ENCODE peak calls at places on chromosomes 6 and 20, in five cellular contexts. E is SHP77; T is amniotic epithelial cell; C is central memory CD4-positive, alpha-beta T cell; G is HL-60. O is an unnamed sample.

GRCh38 chr6:166786704-166787293 is 159.7 kb upstream of the RPS6KA2 start:
- DNase-seq in T (peak), G (peak), C (peak), E (peak), O (peak)

GRCh38 chr20:59645316-59645715 is 41.0 kb downstream of the PHACTR3 start:
- DNase-seq in C (no peak), T (no peak), E (peak), G (no peak), O (no peak)

GRCh38 chr20:47610247-47610944 is 108.7 kb downstream of the NCOA3 start:
- DNase-seq in C (peak), T (peak), G (peak), E (no peak), O (no peak)

GRCh38 chr20:46230811-46231282 is 77.5 kb downstream of the CDH22 start:
- DNase-seq in E (no peak), T (peak), G (no peak), C (no peak), O (no peak)

GRCh38 chr20:47929368-47930115 is 144.3 kb upstream of the SULF2 start:
- DNase-seq in E (no peak), C (no peak), G (no peak), T (peak), O (no peak)

GRCh38 chr20:46559685-46560440 is 9.4 kb upstream of the OCSTAMP start:
- DNase-seq in E (no peak), T (no peak), C (no peak), G (no peak), O (no peak)

GRCh38 chr20:2745060-2745910 is 52.7 kb downstream of the EBF4 start:
- DNase-seq in C (no peak), T (no peak), G (no peak), E (no peak), O (no peak)

GRCh38 chr6:21003780-21004541 is 469.7 kb downstream of the CDKAL1 start:
- DNase-seq in E (peak), G (no peak), C (no peak), T (peak), O (no peak)

GRCh38 chr20:16575390-16576140 is 2.3 kb upstream of the KIF16B start:
- DNase-seq in E (no peak), G (no peak), T (peak), C (no peak), O (no peak)

GRCh38 chr20:58145506-58146080 is 82.9 kb downstream of the ANKRD60 start:
- DNase-seq in E (no peak), C (no peak), T (no peak), G (no peak), O (no peak)

GRCh38 chr20:56628015-56628872 is 862 bp upstream of the TFAP2C start:
- DNase-seq in E (no peak), T (no peak), C (no peak), G (no peak), O (no peak)

GRCh38 chr20:3392756-3393155 is 14.7 kb downstream of the DNAAF9 start:
- DNase-seq in G (no peak), C (no peak), T (peak), E (no peak), O (no peak)

GRCh38 chr20:8156603-8157079 is 24.6 kb downstream of the PLCB1 start:
- DNase-seq in E (peak), C (peak), G (no peak), T (peak), O (no peak)

GRCh38 chr6:149190228-149190831 is 127.2 kb upstream of the TAB2 start:
- DNase-seq in G (peak), T (peak), E (peak), C (peak), O (no peak)

GRCh38 chr6:47485491-47486135 is 8.0 kb downstream of the CD2AP start:
- DNase-seq in C (no peak), G (no peak), T (no peak), E (no peak), O (no peak)

GRCh38 chr20:17650301-17650761 is 31.7 kb downstream of the RRBP1 start:
- DNase-seq in E (no peak), T (no peak), C (no peak), G (peak), O (no peak)

GRCh38 chr6:76708641-76709331 is 636.3 kb upstream of the IMPG1 start:
- DNase-seq in T (no peak), C (no peak), E (no peak), G (no peak), O (no peak)

GRCh38 chr6:113616875-113617274 is 240.3 kb upstream of the MARCKS start:
- DNase-seq in E (no peak), G (no peak), T (no peak), C (no peak), O (no peak)

GRCh38 chr6:45830441-45831139 is 185.1 kb downstream of the CLIC5 start:
- DNase-seq in T (peak), E (no peak), G (peak), C (no peak), O (no peak)

GRCh38 chr20:16007164-16007563 is 566.1 kb downstream of the KIF16B start:
- DNase-seq in T (no peak), G (no peak), C (no peak), E (no peak), O (no peak)

GRCh38 chr6:142387997-142388815 is 86.4 kb downstream of the ADGRG6 start:
- DNase-seq in G (no peak), T (peak), E (peak), C (no peak), O (peak)

GRCh38 chr20:17589161-17589834 is 19.4 kb downstream of the DSTN start:
- DNase-seq in C (no peak), T (no peak), E (no peak), G (no peak), O (no peak)

GRCh38 chr6:104623052-104623690 is 236.5 kb downstream of the HACE1 start:
- DNase-seq in C (no peak), G (no peak), E (peak), T (no peak), O (no peak)

GRCh38 chr6:110557226-110557625 is 80.8 kb upstream of the SLC22A16 start:
- DNase-seq in G (no peak), E (no peak), T (no peak), C (no peak), O (peak)

GRCh38 chr6:113813207-113813606 is 43.9 kb upstream of the MARCKS start:
- DNase-seq in E (no peak), G (no peak), T (peak), C (no peak), O (no peak)

GRCh38 chr6:53103993-53104675 is 38.9 kb downstream of the FBXO9 start:
- DNase-seq in C (no peak), E (no peak), G (no peak), T (peak), O (no peak)

GRCh38 chr6:155444120-155444917 is 11.3 kb downstream of the NOX3 start:
- DNase-seq in T (no peak), G (no peak), E (no peak), C (no peak), O (no peak)

O was measured in NCI-H1436.